ENCODE peak calls at places on chromosome 11, in eight cellular contexts. U is A549, Q is cardiac fibroblast, B is fibroblast of lung, Z is BE2C, C is fibroblast of pulmonary artery, P is choroid plexus epithelial cell, A is stomach. T is an unnamed sample.

GRCh38 chr11:64996710-64997380 is at the start of gene BATF2:
- DNase-seq in U (peak), Q (peak), B (peak), Z (peak), C (peak), P (peak), A (peak), T (peak)

GRCh38 chr11:66720899-66721470 is 8.0 kb downstream of the SPTBN2 start:
- DNase-seq in U (no peak), Q (no peak), B (no peak), Z (no peak), C (no peak), P (no peak), A (no peak), T (no peak)

GRCh38 chr11:62373464-62374110 is 36.3 kb downstream of the ASRGL1 start:
- DNase-seq in U (no peak), Q (no peak), B (no peak), Z (no peak), C (no peak), P (no peak), A (no peak), T (no peak)

GRCh38 chr11:131897247-131897646 is 526.8 kb downstream of the NTM start:
- DNase-seq in U (no peak), Q (no peak), B (no peak), Z (no peak), C (no peak), P (no peak), A (no peak), T (no peak)

GRCh38 chr11:35163209-35163608 is 24.2 kb downstream of the CD44 start:
- DNase-seq in U (no peak), Q (no peak), B (no peak), Z (no peak), C (no peak), P (no peak), A (no peak), T (no peak)

GRCh38 chr11:47591764-47592163 is 2.4 kb downstream of the C1QTNF4 start:
- DNase-seq in U (no peak), Q (no peak), B (no peak), Z (no peak), C (no peak), P (no peak), A (no peak), T (no peak)

GRCh38 chr11:45580399-45580798 is 85.0 kb downstream of the CHST1 start:
- DNase-seq in U (peak), Q (peak), B (peak), Z (no peak), C (peak), P (peak), A (no peak), T (peak)

GRCh38 chr11:130198964-130199363 is 39.4 kb downstream of the ST14 start:
- DNase-seq in U (no peak), Q (no peak), B (no peak), Z (no peak), C (no peak), P (no peak), A (no peak), T (no peak)

GRCh38 chr11:3109921-3110706 is 52.9 kb upstream of the CARS1 start:
- DNase-seq in U (peak), Q (peak), B (peak), Z (peak), C (peak), P (peak), A (peak), T (peak)

GRCh38 chr11:134529212-134530096 is 117.4 kb upstream of the B3GAT1 start:
- DNase-seq in U (no peak), Q (no peak), B (no peak), Z (no peak), C (no peak), P (no peak), A (no peak), T (no peak)

GRCh38 chr11:36292311-36292722 is 3.1 kb upstream of the COMMD9 start:
- DNase-seq in U (peak), Q (peak), B (peak), Z (no peak), C (peak), P (peak), A (no peak), T (peak)

GRCh38 chr11:73194593-73194992 is 23.5 kb upstream of the P2RY2 start:
- DNase-seq in U (no peak), Q (no peak), B (no peak), Z (no peak), C (no peak), P (no peak), A (no peak), T (no peak)

GRCh38 chr11:44999068-44999467 is 48.4 kb upstream of the TP53I11 start:
- DNase-seq in U (no peak), Q (no peak), B (no peak), Z (no peak), C (no peak), P (no peak), A (no peak), T (no peak)

GRCh38 chr11:72406536-72407507 is 27.5 kb downstream of the CLPB start:
- DNase-seq in U (no peak), Q (peak), B (no peak), Z (no peak), C (peak), P (peak), A (no peak), T (peak)

GRCh38 chr11:1471736-1472135 is 14.8 kb downstream of the MOB2 start:
- DNase-seq in U (no peak), Q (no peak), B (no peak), Z (no peak), C (no peak), P (no peak), A (no peak), T (no peak)

DNA sequence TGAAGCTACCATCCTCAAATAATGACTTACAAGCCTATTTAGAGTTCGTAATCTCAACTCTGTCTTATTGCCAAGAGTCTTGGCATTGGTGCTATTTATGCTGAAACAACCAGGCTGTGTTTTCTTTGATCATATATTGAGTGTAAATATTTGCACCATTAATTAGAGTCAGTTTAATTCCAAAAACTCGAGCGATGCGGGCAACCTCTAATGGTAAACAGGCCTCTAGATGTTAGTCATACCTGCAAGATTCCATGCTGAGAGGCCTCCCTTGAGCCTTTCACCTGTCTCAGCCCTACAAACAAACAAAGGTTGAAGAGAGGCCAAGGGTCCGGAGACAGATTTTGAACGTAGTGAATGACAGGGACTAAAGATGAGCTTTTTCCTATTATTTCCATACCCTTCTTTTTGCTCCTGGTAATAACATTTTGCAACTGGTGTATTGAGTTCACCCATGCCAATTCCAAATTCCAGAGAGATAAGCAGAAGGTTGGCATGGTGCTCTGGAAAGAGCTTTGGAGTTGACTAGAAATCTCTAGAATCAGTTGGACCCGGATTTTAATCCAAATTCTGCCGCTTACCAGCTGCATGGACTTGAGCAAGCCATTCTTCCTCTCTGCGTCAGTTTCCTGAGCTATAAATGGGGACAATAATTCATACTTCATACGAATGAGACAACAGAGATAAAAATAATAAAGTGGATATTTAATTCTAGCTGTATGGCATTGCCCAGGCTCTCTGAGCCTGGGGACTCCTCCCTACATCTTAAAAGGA is 99.1 kb upstream of the ANO1 start:
- DNase-seq in U (no peak), Q (no peak), B (no peak), Z (no peak), C (no peak), P (no peak), A (no peak), T (no peak)
- H3K4me3 ChIP-seq in U (no peak), Q (no peak), B (no peak), Z (no peak), C (no peak), P (no peak), A (no peak), T (no peak)

DNA sequence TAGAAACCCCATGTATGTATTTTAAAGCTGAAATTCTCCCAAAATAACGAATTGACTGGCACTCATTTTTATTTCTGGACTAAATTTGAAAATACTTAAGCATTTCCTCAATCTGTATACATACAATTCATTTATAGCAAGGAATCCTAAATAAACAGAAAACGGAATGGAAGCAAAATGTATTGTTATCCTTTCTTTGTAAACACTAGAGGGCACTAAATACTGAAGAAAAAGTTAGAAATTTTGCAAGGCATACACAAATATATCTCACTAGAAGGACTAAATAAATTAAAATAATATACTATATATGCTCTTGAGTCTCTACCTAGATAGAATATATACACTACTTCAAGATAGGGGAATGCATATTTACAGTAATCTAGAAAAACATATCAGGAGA is 23.1 kb upstream of the ANO5 start:
- DNase-seq in U (no peak), Q (peak), B (no peak), Z (no peak), C (peak), P (peak), A (no peak), T (no peak)
- TF ChIP-seq CTCF in U (peak), Q (peak), B (no peak), Z (peak), C (peak), P (peak), A (peak), T (peak)

DNA sequence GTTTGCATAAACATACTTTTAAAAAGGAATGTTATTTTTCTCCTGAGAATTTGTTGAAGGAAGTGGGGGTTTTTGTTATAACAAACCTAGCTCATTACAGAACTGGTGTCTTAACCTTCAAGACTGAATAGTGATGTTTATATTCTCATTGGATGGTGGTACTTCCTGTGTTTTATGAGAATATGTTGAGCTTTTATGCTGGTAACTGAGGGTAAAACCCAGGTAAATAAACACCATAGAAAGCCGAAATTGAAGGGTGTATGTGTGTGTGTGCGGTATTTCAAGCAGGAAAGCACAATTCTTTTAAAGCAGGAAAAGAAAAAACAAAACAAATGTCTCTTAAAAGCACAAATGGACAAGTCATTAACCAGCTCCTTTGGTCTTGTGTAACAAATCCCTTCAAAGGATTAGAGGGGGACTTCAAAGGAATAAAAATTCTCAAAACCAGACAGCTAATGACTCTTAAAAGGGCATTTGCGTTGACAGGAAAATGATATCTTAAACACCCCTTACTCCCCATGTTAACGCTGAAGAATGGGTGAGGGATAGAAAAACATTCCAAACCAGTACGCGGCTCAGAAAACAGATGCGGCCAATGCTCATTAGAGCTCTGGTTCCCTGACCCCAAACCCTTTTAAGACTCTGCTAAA is 23.8 kb downstream of the LMO2 start:
- DNase-seq in U (no peak), Q (no peak), B (no peak), Z (no peak), C (no peak), P (no peak), A (no peak), T (no peak)
- H3K4me3 ChIP-seq in U (no peak), Q (no peak), B (no peak), Z (no peak), C (peak), P (no peak), A (peak), T (no peak)

DNA sequence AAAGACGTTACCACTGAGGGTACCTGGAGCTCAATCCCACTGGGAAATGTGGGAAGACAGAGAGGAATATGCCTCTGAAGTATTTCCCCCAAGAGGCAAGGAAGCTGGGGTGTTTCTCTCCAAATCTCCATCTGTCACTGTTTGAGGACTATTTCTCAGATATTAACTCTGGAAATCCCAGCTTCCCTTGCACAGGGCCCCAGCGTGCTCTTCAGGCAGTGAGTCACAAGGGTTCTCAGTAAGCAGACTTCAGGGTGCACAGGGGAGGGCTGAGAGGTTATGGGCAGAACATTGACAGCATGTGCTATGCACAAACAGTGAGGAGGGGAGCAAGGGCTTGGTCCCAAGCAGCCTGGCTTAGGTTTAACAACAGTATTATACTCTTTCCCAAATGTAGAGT is 60.9 kb upstream of the EED start:
- DNase-seq in U (no peak), Q (peak), B (peak), Z (no peak), C (peak), P (peak), A (no peak), T (peak)
- TF ChIP-seq CTCF in U (no peak), Q (no peak), B (no peak), Z (no peak), C (no peak), P (no peak), A (no peak), T (no peak)

DNA sequence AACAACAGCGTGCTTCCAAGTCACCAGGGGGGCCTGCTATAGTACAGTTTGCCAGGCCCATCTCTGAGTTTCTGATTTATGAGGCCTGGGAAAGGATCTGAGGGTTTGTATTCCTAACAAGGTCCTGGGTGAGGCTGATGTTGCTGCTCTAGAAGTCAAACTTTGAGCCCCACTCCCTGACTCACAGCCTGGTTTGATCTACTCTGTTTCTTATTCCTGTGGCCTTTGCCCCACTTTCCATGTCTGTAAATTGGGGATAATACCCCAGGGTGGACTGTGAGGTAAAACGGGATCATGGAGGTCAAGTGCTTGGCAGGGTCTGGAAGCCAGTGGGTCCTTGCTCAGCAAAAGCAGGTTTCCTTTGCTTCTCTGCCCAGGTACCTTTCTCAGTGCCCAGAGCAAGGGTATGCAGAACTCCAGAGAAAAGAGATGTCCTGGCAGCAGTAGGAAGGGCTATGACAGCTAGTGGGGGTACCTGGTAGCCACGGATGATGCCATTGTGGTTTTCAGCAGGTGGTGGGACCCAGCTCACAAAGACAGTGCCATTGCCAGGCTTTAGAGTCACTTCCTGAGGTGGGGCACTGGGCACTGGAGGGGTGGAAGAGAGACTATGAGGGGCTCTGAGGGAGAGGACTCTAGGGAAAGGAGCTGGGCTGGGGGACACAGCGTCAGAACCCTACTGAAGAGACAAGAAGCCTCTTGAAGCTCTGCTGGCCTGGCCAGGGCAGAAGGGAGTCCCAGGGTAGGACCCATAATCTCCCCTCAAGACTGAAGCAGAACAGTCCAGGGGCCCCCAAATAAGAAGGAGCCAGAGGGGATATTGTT is 2.8 kb downstream of the ROBO4 start:
- DNase-seq in U (no peak), Q (no peak), B (no peak), Z (no peak), C (no peak), P (no peak), A (no peak), T (peak)
- H3K4me3 ChIP-seq in U (no peak), Q (no peak), B (no peak), Z (no peak), C (no peak), P (no peak), A (peak), T (no peak)

DNA sequence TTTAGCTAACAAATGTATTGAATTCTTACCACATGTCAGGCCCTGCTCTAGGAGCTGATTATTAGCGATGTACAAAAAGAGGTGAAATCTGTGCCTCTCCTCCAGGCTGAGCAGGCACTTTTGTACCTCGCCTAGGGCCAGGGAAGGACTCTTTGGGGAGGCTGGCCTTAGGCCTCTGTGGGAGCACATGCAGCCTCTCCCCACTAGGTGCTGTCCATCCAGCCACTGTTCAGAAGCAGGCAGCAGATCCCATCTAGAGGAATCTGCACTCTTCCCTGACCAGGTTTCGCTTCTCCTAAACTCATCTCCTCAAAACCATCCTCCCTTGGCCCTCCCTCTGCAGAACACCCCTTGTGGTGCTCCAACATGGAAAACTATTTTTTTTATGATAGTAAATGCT is 51.9 kb upstream of the WT1 start:
- DNase-seq in U (peak), Q (no peak), B (no peak), Z (peak), C (peak), P (peak), A (no peak), T (no peak)
- TF ChIP-seq CTCF in U (no peak), Q (peak), B (no peak), Z (peak), C (peak), P (peak), A (no peak), T (no peak)

T was measured in fibroblast of mammary gland.